ENCODE peak calls at places on chromosomes 4 and X, in four cellular contexts. U is NCI-H69; M is mesenchymal stem cell; B is CD4-positive, CD25-positive, alpha-beta regulatory T cell. S is an unnamed sample.

GRCh38 chrX:130636277-130636676 is 234.5 kb downstream of the RBMX2 start:
- DNase-seq in U (peak; percentile 70), M (no peak), B (no peak), S (no peak)

GRCh38 chrX:43702660-43703059 is 46.6 kb downstream of the MAOA start:
- DNase-seq in U (no peak), M (no peak), B (no peak), S (no peak)

GRCh38 chr4:141711211-141711610 is 74.8 kb downstream of the IL15 start:
- DNase-seq in U (peak; percentile 21), M (peak; percentile 42), B (no peak), S (no peak)

GRCh38 chr4:38872620-38873019 is 5.0 kb downstream of the FAM114A1 start:
- DNase-seq in U (no peak), M (peak; percentile 89), B (no peak), S (no peak)

GRCh38 chr4:175776217-175776616 is 35.8 kb downstream of the GPM6A start:
- DNase-seq in U (peak; percentile 56), M (no peak), B (no peak), S (no peak)

GRCh38 chrX:18938710-18939109 is 45.2 kb downstream of the PHKA2 start:
- DNase-seq in U (peak; percentile 70), M (no peak), B (no peak), S (no peak)

GRCh38 chrX:20393944-20394343 is 127.2 kb upstream of the RPS6KA3 start:
- DNase-seq in U (no peak), M (peak; percentile 16), B (no peak), S (no peak)

GRCh38 chrX:75522565-75523411 is at the start of gene ZDHHC15:
- DNase-seq in U (no peak), M (no peak), B (peak; percentile 9), S (no peak)

GRCh38 chr4:29565256-29565655 is 1154.9 kb upstream of the PCDH7 start:
- DNase-seq in U (no peak), M (no peak), B (no peak), S (no peak)

GRCh38 chrX:110172215-110172614 is 145.7 kb downstream of the AMMECR1 start:
- DNase-seq in U (no peak), M (no peak), B (no peak), S (no peak)

GRCh38 chrX:2546496-2546895 is 45.7 kb upstream of the DHRSX start:
- DNase-seq in U (no peak), M (no peak), B (no peak), S (no peak)

GRCh38 chr4:109972786-109973528 is 60.3 kb downstream of the EGF start:
- DNase-seq in U (no peak), M (no peak), B (no peak), S (no peak)

GRCh38 chr4:26334366-26334765 is 13.6 kb downstream of the RBPJ start:
- DNase-seq in U (no peak), M (no peak), B (no peak), S (no peak)

GRCh38 chr4:38994135-38994534 is 38.1 kb downstream of the TMEM156 start:
- DNase-seq in U (no peak), M (no peak), B (no peak), S (no peak)

GRCh38 chrX:150162141-150162540 is 201.0 kb upstream of the MAMLD1 start:
- DNase-seq in U (no peak), M (no peak), B (no peak), S (no peak)

GRCh38 chrX:120262781-120263719 is 12.4 kb downstream of the ZBTB33 start:
- DNase-seq in U (peak; percentile 86), M (no peak), B (no peak), S (no peak)

GRCh38 chr4:2284934-2285664 is 23.2 kb upstream of the MXD4 start:
- DNase-seq in U (no peak), M (peak; percentile 61), B (no peak), S (no peak)

GRCh38 chr4:146283758-146284651 is 69.7 kb downstream of the REELD1 start:
- DNase-seq in U (no peak), M (no peak), B (no peak), S (no peak)

GRCh38 chrX:26262121-26262523 is 46.2 kb downstream of the MAGEB5 start:
- DNase-seq in U (no peak), M (no peak), B (no peak), S (no peak)

GRCh38 chrX:115322375-115322774 is 32.9 kb downstream of the LUZP4 start:
- DNase-seq in U (no peak), M (no peak), B (no peak), S (no peak)

GRCh38 chr4:142549726-142550463 is 296.2 kb downstream of the INPP4B start:
- DNase-seq in U (peak; percentile 95), M (peak; percentile 43), B (no peak), S (peak; percentile 46)